ENCODE peak calls at places on chromosomes 3 and 15, in six cellular contexts. Q, C, T, A, F and G are unnamed samples.

GRCh38 chr3:181847276-181847675 is 135.6 kb downstream of the SOX2 start:
- DNase-seq in Q (no peak), C (no peak), T (no peak), A (no peak), F (no peak), G (no peak)

GRCh38 chr15:99336794-99337193 is 85.5 kb downstream of the LRRC28 start:
- DNase-seq in Q (no peak), C (no peak), T (no peak), A (no peak), F (no peak), G (no peak)

GRCh38 chr15:70226337-70226980 is 128.7 kb upstream of the TLE3 start:
- DNase-seq in Q (no peak), C (no peak), T (no peak), A (no peak), F (no peak), G (no peak)

GRCh38 chr15:63553388-63553791 is 43.8 kb upstream of the FBXL22 start:
- DNase-seq in Q (no peak), C (no peak), T (no peak), A (no peak), F (no peak), G (no peak)

GRCh38 chr3:56612146-56612545 is 55.2 kb downstream of the CCDC66 start:
- DNase-seq in Q (no peak), C (no peak), T (no peak), A (no peak), F (no peak), G (no peak)

GRCh38 chr15:45790325-45790943 is 155.6 kb downstream of the SQOR start:
- DNase-seq in Q (peak), C (peak), T (peak), A (no peak), F (no peak), G (peak)

GRCh38 chr15:31304736-31305365 is 21.8 kb upstream of the KLF13 start:
- DNase-seq in Q (no peak), C (no peak), T (no peak), A (no peak), F (peak), G (no peak)

GRCh38 chr15:62850318-62850717 is 192.2 kb upstream of the TPM1 start:
- DNase-seq in Q (no peak), C (no peak), T (no peak), A (no peak), F (no peak), G (no peak)

GRCh38 chr3:177679568-177680441 is 482.5 kb upstream of the TBL1XR1 start:
- DNase-seq in Q (no peak), C (no peak), T (no peak), A (no peak), F (no peak), G (no peak)

GRCh38 chr3:100160516-100160915 is 46.2 kb upstream of the FILIP1L start:
- DNase-seq in Q (no peak), C (no peak), T (no peak), A (no peak), F (no peak), G (no peak)

GRCh38 chr3:18946524-18946923 is 201.8 kb upstream of the KCNH8 start:
- DNase-seq in Q (no peak), C (no peak), T (peak), A (no peak), F (no peak), G (no peak)

GRCh38 chr3:13397316-13397715 is 22.8 kb downstream of the NUP210 start:
- DNase-seq in Q (no peak), C (no peak), T (no peak), A (no peak), F (no peak), G (no peak)

GRCh38 chr3:42605550-42606173 is 5.2 kb downstream of the NKTR start:
- DNase-seq in Q (no peak), C (peak), T (peak), A (no peak), F (no peak), G (no peak)

GRCh38 chr15:91017716-91018115 is 4.7 kb downstream of the VPS33B start:
- DNase-seq in Q (no peak), C (no peak), T (no peak), A (no peak), F (no peak), G (no peak)

GRCh38 chr15:55959744-55960143 is 33.7 kb downstream of the NEDD4 start:
- DNase-seq in Q (no peak), C (no peak), T (no peak), A (no peak), F (no peak), G (no peak)

GRCh38 chr3:30353711-30354467 is 252.5 kb upstream of the TGFBR2 start:
- DNase-seq in Q (no peak), C (no peak), T (no peak), A (peak), F (no peak), G (no peak)

GRCh38 chr15:60476713-60477112 is 2.2 kb downstream of the ICE2 start:
- DNase-seq in Q (no peak), C (no peak), T (peak), A (no peak), F (no peak), G (no peak)

GRCh38 chr3:127544151-127544805 is 46.3 kb downstream of the TPRA1 start:
- DNase-seq in Q (peak), C (peak), T (peak), A (no peak), F (peak), G (peak)

GRCh38 chr3:141384575-141384974 is 16.3 kb downstream of the ZBTB38 start:
- DNase-seq in Q (no peak), C (no peak), T (no peak), A (no peak), F (no peak), G (no peak)

GRCh38 chr3:186646106-186646505 is 5.9 kb downstream of the FETUB start:
- DNase-seq in Q (no peak), C (no peak), T (no peak), A (no peak), F (peak), G (no peak)

GRCh38 chr3:177523991-177524438 is 326.7 kb upstream of the TBL1XR1 start:
- DNase-seq in Q (no peak), C (no peak), T (peak), A (no peak), F (no peak), G (no peak)

GRCh38 chr15:86650084-86650483 is 570.4 kb downstream of the AGBL1 start:
- DNase-seq in Q (no peak), C (no peak), T (no peak), A (no peak), F (no peak), G (no peak)

GRCh38 chr3:140219161-140219745 is 284.3 kb downstream of the CLSTN2 start:
- DNase-seq in Q (no peak), C (no peak), T (no peak), A (no peak), F (no peak), G (no peak)

GRCh38 chr3:60708191-60708975 is 542.9 kb downstream of the FHIT start:
- DNase-seq in Q (no peak), C (no peak), T (no peak), A (no peak), F (no peak), G (no peak)

GRCh38 chr3:189158034-189158433 is 13.7 kb upstream of the TPRG1 start:
- DNase-seq in Q (no peak), C (no peak), T (no peak), A (no peak), F (no peak), G (no peak)

GRCh38 chr15:39301589-39301999 is 279.3 kb upstream of the THBS1 start:
- DNase-seq in Q (no peak), C (no peak), T (no peak), A (no peak), F (no peak), G (no peak)

GRCh38 chr15:38996111-38996541 is 431.5 kb upstream of the RASGRP1 start:
- DNase-seq in Q (no peak), C (no peak), T (no peak), A (no peak), F (no peak), G (no peak)

GRCh38 chr15:95024388-95024787 is 793.0 kb downstream of the MCTP2 start:
- DNase-seq in Q (peak), C (peak), T (no peak), A (no peak), F (no peak), G (no peak)

GRCh38 chr3:156973954-156974353 is 147.8 kb downstream of the LEKR1 start:
- DNase-seq in Q (no peak), C (no peak), T (no peak), A (no peak), F (no peak), G (no peak)

GRCh38 chr3:33170531-33170930 is 48.1 kb downstream of the SUSD5 start:
- DNase-seq in Q (no peak), C (no peak), T (no peak), A (no peak), F (no peak), G (no peak)

GRCh38 chr15:61702224-61703120 is 357.8 kb downstream of the VPS13C start:
- DNase-seq in Q (no peak), C (no peak), T (no peak), A (no peak), F (peak), G (no peak)

GRCh38 chr15:97014001-97014400 is 683.5 kb downstream of the NR2F2 start:
- DNase-seq in Q (no peak), C (no peak), T (no peak), A (no peak), F (no peak), G (no peak)

GRCh38 chr15:77446840-77447390 is 26.2 kb downstream of the HMG20A start:
- DNase-seq in Q (no peak), C (no peak), T (no peak), A (no peak), F (no peak), G (no peak)

GRCh38 chr3:123449986-123450474 is 1.1 kb upstream of the ADCY5 start:
- DNase-seq in Q (no peak), C (no peak), T (no peak), A (no peak), F (peak), G (no peak)

GRCh38 chr3:40103829-40104228 is 205.7 kb upstream of the EIF1B start:
- DNase-seq in Q (no peak), C (no peak), T (no peak), A (no peak), F (no peak), G (no peak)

GRCh38 chr3:3200632-3201212 is 21.2 kb upstream of the CRBN start:
- DNase-seq in Q (peak), C (peak), T (peak), A (peak), F (no peak), G (peak)

GRCh38 chr3:184795493-184796198 is 16.3 kb upstream of the VPS8 start:
- DNase-seq in Q (no peak), C (no peak), T (no peak), A (no peak), F (no peak), G (no peak)

GRCh38 chr15:71154607-71155200 is 39.4 kb downstream of the THSD4 start:
- DNase-seq in Q (no peak), C (no peak), T (no peak), A (no peak), F (no peak), G (no peak)

GRCh38 chr3:122021037-122021436 is 1.0 kb downstream of the ILDR1 start:
- DNase-seq in Q (no peak), C (no peak), T (no peak), A (no peak), F (no peak), G (no peak)

GRCh38 chr3:122024800-122025199 is 2.8 kb upstream of the ILDR1 start:
- DNase-seq in Q (no peak), C (no peak), T (no peak), A (no peak), F (no peak), G (no peak)

GRCh38 chr3:122019493-122019892 is 2.6 kb downstream of the ILDR1 start:
- DNase-seq in Q (no peak), C (no peak), T (no peak), A (no peak), F (no peak), G (no peak)

GRCh38 chr3:122023335-122023734 is 1.3 kb upstream of the ILDR1 start:
- DNase-seq in Q (no peak), C (no peak), T (no peak), A (no peak), F (no peak), G (no peak)

GRCh38 chr3:122021811-122022401 is at the start of gene ILDR1:
- DNase-seq in Q (peak), C (peak), T (no peak), A (no peak), F (peak), G (no peak)
- H3K4me3 ChIP-seq in Q (peak), C (no peak), T (peak), A (peak), F (peak), G (peak)

DNA sequence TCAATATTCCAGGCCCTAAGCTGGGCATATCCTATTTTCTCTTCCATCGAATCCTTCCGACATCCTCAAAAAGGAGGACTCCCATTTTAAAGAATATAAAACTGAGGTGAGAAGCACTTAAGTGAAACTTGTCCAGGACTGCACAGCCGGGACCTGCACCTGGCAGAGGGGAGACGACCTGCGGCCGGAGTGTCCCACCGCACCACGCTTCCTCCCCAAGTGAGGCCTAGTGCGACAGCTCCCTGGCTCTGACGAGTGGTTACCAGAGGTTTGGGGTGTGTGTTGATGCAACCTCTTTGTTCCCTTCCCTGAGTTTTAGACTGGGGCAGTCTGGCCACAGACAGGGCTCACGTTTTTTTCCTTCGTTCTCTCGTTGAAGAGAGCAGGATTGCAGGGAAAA is 24.9 kb upstream of the ATP2B2 start:
- DNase-seq in Q (no peak), C (no peak), T (no peak), A (no peak), F (peak), G (no peak)
- TF ChIP-seq ZNF274 in Q (no peak), C (no peak), T (no peak), A (no peak), F (no peak), G (no peak)

DNA sequence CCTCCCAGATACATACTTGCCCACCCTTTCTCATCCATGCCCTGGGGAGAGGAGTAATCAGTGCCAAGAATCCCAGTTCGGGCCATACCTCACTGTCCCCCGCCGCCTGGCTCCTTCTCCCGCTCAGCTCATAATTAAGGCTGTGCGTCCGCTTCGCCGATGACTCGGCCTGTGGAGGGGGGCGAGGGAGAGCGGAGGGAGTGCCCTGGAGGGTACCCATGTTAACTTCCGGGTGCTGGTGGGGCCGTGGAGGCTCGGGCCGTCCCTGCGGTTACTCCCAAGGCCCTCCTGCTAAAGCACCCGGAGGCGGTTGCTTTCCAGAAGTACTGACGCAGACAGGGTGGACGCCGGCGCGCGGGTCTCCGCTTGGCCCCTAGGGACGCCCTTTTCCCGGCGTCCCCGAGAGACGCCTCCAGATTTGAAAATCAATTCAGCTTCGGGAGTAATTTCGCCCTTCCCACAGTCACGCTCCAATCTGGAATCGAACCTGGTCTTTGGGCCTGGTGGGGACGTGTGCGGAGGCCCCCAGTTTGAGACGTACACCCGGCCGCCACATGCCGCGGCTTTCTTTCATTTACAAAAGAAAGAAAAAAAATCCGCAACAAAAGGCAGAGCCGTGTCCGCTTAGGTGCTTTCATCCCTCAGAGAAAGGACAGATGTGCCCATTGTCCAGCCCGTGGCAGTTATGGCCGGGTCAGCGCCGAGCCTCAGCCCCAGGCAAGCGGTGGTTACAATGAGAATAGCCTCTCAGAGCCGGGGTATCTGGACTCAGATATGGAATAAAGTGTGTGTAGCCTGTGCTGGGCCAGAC is 1.0 kb upstream of the ONECUT1 start:
- DNase-seq in Q (no peak), C (no peak), T (no peak), A (no peak), F (peak), G (no peak)
- H3K4me3 ChIP-seq in Q (no peak), C (no peak), T (peak), A (peak), F (peak), G (peak)

GRCh38 chr3:101261506-101261905 is 58.9 kb downstream of the IMPG2 start:
- DNase-seq in Q (no peak), C (no peak), T (no peak), A (no peak), F (no peak), G (no peak)
- TF ChIP-seq ZNF274 in Q (no peak), C (no peak), T (no peak), A (no peak), F (no peak), G (no peak)